ENCODE peak calls at places on chromosomes 2 and 18, in ten cellular contexts. T, B, C, K, G, I, Y, V, D and J are unnamed samples.
A peak's percentile ranks its signal among the peaks of the same experiment; 100 is the strongest.

GRCh38 chr18:46856975-46857374 is 60.3 kb downstream of the PIAS2 start:
- DNase-seq in T (no peak), B (no peak), C (no peak), K (peak; percentile 5), G (peak; percentile 2), I (peak; percentile 26), Y (no peak), V (peak; percentile 7), D (no peak), J (no peak)

GRCh38 chr2:54524236-54524991 is 68.3 kb downstream of the SPTBN1 start:
- DNase-seq in T (no peak), B (no peak), C (peak; percentile 26), K (peak; percentile 82), G (peak; percentile 55), I (no peak), Y (no peak), V (peak; percentile 94), D (peak; percentile 84), J (no peak)

GRCh38 chr2:189076131-189076530 is 102.0 kb downstream of the COL3A1 start:
- DNase-seq in T (no peak), B (no peak), C (no peak), K (no peak), G (no peak), I (no peak), Y (no peak), V (peak; percentile 8), D (no peak), J (no peak)

GRCh38 chr2:201607568-201607967 is 35.7 kb downstream of the TMEM237 start:
- DNase-seq in T (no peak), B (no peak), C (no peak), K (no peak), G (no peak), I (no peak), Y (no peak), V (no peak), D (no peak), J (no peak)

GRCh38 chr18:48545690-48546365 is 7.0 kb downstream of the CTIF start:
- DNase-seq in T (no peak), B (no peak), C (peak; percentile 52), K (peak; percentile 79), G (peak; percentile 25), I (peak; percentile 85), Y (peak; percentile 87), V (peak; percentile 85), D (peak; percentile 82), J (no peak)

GRCh38 chr18:36693931-36694661 is 134.7 kb downstream of the TPGS2 start:
- DNase-seq in T (no peak), B (no peak), C (peak; percentile 99), K (no peak), G (peak; percentile 13), I (no peak), Y (no peak), V (peak; percentile 53), D (peak; percentile 60), J (no peak)

GRCh38 chr18:40210696-40211095 is 1744.3 kb upstream of the PIK3C3 start:
- DNase-seq in T (no peak), B (no peak), C (no peak), K (no peak), G (no peak), I (no peak), Y (no peak), V (no peak), D (no peak), J (no peak)

GRCh38 chr2:34012728-34013302 is 413.7 kb upstream of the FAM98A start:
- DNase-seq in T (no peak), B (no peak), C (no peak), K (peak; percentile 18), G (no peak), I (peak; percentile 82), Y (no peak), V (peak; percentile 29), D (peak; percentile 55), J (peak; percentile 28)

GRCh38 chr2:174153757-174154680 is 94.3 kb downstream of the OLA1 start:
- DNase-seq in T (no peak), B (no peak), C (no peak), K (peak; percentile 83), G (no peak), I (peak; percentile 73), Y (no peak), V (peak; percentile 86), D (peak; percentile 66), J (peak; percentile 50)

GRCh38 chr2:160700006-160700405 is 206.4 kb upstream of the RBMS1 start:
- DNase-seq in T (no peak), B (no peak), C (no peak), K (no peak), G (no peak), I (no peak), Y (no peak), V (peak; percentile 21), D (peak; percentile 36), J (no peak)

GRCh38 chr2:173647681-173648350 is 293.1 kb downstream of the CDCA7 start:
- DNase-seq in T (no peak), B (no peak), C (peak; percentile 35), K (peak; percentile 73), G (peak; percentile 68), I (no peak), Y (no peak), V (peak; percentile 52), D (no peak), J (peak; percentile 67)

GRCh38 chr2:66561645-66562336 is 126.9 kb downstream of the MEIS1 start:
- DNase-seq in T (no peak), B (no peak), C (no peak), K (peak; percentile 46), G (no peak), I (no peak), Y (no peak), V (peak; percentile 50), D (no peak), J (no peak)

GRCh38 chr2:231450548-231450989 is 13.7 kb downstream of the NCL start:
- DNase-seq in T (no peak), B (no peak), C (no peak), K (no peak), G (no peak), I (no peak), Y (no peak), V (no peak), D (no peak), J (no peak)

GRCh38 chr2:205904873-205905272 is 181.1 kb downstream of the INO80D start:
- DNase-seq in T (no peak), B (no peak), C (no peak), K (no peak), G (no peak), I (no peak), Y (no peak), V (no peak), D (no peak), J (no peak)

GRCh38 chr2:120511546-120512320 is 165.8 kb downstream of the INHBB start:
- DNase-seq in T (no peak), B (no peak), C (no peak), K (no peak), G (no peak), I (no peak), Y (peak; percentile 15), V (no peak), D (no peak), J (no peak)

GRCh38 chr2:171763602-171764001 is 76.3 kb downstream of the DYNC1I2 start:
- DNase-seq in T (no peak), B (no peak), C (no peak), K (no peak), G (no peak), I (no peak), Y (no peak), V (peak; percentile 5), D (peak; percentile 15), J (no peak)

GRCh38 chr2:8312861-8313768 is 368.7 kb upstream of the ID2 start:
- DNase-seq in T (no peak), B (no peak), C (no peak), K (peak; percentile 13), G (no peak), I (peak; percentile 73), Y (no peak), V (peak; percentile 39), D (peak; percentile 4), J (no peak)

GRCh38 chr2:97712693-97713295 is 582 bp upstream of the ZAP70 start:
- DNase-seq in T (peak; percentile 62), B (no peak), C (no peak), K (no peak), G (no peak), I (no peak), Y (peak; percentile 62), V (no peak), D (no peak), J (no peak)

GRCh38 chr18:21261352-21261751 is 19.3 kb downstream of the GREB1L start:
- DNase-seq in T (no peak), B (no peak), C (no peak), K (no peak), G (no peak), I (no peak), Y (no peak), V (no peak), D (no peak), J (no peak)

GRCh38 chr2:73291461-73292315 is 1.7 kb downstream of the EGR4 start:
- DNase-seq in T (no peak), B (no peak), C (peak; percentile 25), K (no peak), G (no peak), I (no peak), Y (no peak), V (no peak), D (no peak), J (no peak)